ENCODE peak calls at places on chromosome 6, in eight cellular contexts. W is LoVo; K is AG08396; F is NCI-H1417 treated with DMSO at 0.1 percent for 48 hours; J is Calu3; Y is CD8-positive, alpha-beta T cell; C is left ventricle myocardium inferior; D is heart right ventricle. G is an unnamed sample.

GRCh38 chr6:18585032-18585573 is 198.0 kb downstream of the RNF144B start:
- DNase-seq in Y (no peak), K (peak), C (no peak), J (peak), D (peak), W (peak), F (no peak), G (peak)

GRCh38 chr6:3825331-3825831 is 23.8 kb upstream of the FAM50B start:
- DNase-seq in D (peak), Y (no peak), J (peak), W (no peak), C (peak), F (no peak), K (peak), G (no peak)

GRCh38 chr6:138346302-138347195 is 31.2 kb upstream of the SMIM28 start:
- DNase-seq in K (no peak), W (no peak), Y (no peak), D (no peak), F (no peak), C (no peak), J (no peak), G (no peak)

GRCh38 chr6:132041706-132042105 is 90.5 kb upstream of the CCN2 start:
- DNase-seq in Y (no peak), F (no peak), D (no peak), J (no peak), C (no peak), K (no peak), W (no peak), G (no peak)

GRCh38 chr6:125922322-125922860 is 34.2 kb upstream of the HINT3 start:
- DNase-seq in J (no peak), K (no peak), F (no peak), W (no peak), Y (no peak), D (no peak), C (no peak), G (no peak)

GRCh38 chr6:47376930-47377329 is 67.2 kb upstream of the TNFRSF21 start:
- DNase-seq in W (no peak), C (no peak), K (no peak), F (no peak), D (no peak), J (no peak), Y (no peak), G (no peak)

GRCh38 chr6:71808865-71809264 is 77.5 kb upstream of the RIMS1 start:
- DNase-seq in F (no peak), K (no peak), Y (no peak), J (no peak), W (no peak), D (no peak), C (no peak), G (no peak)

GRCh38 chr6:11938285-11938890 is 73.7 kb upstream of the HIVEP1 start:
- DNase-seq in K (no peak), Y (no peak), J (no peak), C (no peak), F (no peak), W (no peak), D (no peak), G (no peak)

GRCh38 chr6:11429577-11429976 is 108.0 kb upstream of the TMEM170B start:
- DNase-seq in Y (no peak), C (no peak), J (no peak), D (no peak), K (no peak), F (no peak), W (no peak), G (no peak)